ENCODE peak calls at places on chromosomes 3 and 15, in seven cellular contexts. Q is right lobe of liver; N is CD4-positive, alpha-beta T cell; W is A549; A is mucosa of descending colon; C is heart left ventricle; I is fibroblast of the aortic adventitia. O is an unnamed sample.

GRCh38 chr3:43161684-43162512 is 56.0 kb upstream of the POMGNT2 start:
- DNase-seq in Q (no peak), N (no peak), W (no peak), A (no peak), C (no peak), I (peak), O (no peak)

GRCh38 chr3:128987701-128988100 is 6.2 kb downstream of the CFAP92 start:
- DNase-seq in Q (no peak), N (no peak), W (no peak), A (no peak), C (no peak), I (no peak), O (no peak)

GRCh38 chr15:71114887-71115566 is at the start of gene THSD4:
- DNase-seq in Q (peak), N (peak), W (peak), A (peak), C (peak), I (peak), O (peak)

GRCh38 chr15:59334063-59334415 is 38.6 kb downstream of the MYO1E start:
- DNase-seq in Q (no peak), N (no peak), W (no peak), A (no peak), C (no peak), I (no peak), O (no peak)

GRCh38 chr15:31973197-31973596 is 57.1 kb upstream of the CHRNA7 start:
- DNase-seq in Q (no peak), N (no peak), W (no peak), A (no peak), C (no peak), I (no peak), O (no peak)

GRCh38 chr3:170809021-170809974 is 60.7 kb downstream of the RPL22L1 start:
- DNase-seq in Q (no peak), N (no peak), W (peak), A (no peak), C (no peak), I (peak), O (peak)

GRCh38 chr15:73807865-73808264 is 54.7 kb upstream of the INSYN1 start:
- DNase-seq in Q (no peak), N (no peak), W (no peak), A (no peak), C (no peak), I (no peak), O (no peak)

GRCh38 chr3:27043328-27043956 is 325.7 kb downstream of the NEK10 start:
- DNase-seq in Q (no peak), N (no peak), W (no peak), A (no peak), C (no peak), I (no peak), O (no peak)

GRCh38 chr3:151766454-151766853 is 32.7 kb downstream of the AADACL2 start:
- DNase-seq in Q (no peak), N (no peak), W (peak), A (no peak), C (no peak), I (peak), O (no peak)

GRCh38 chr3:138694287-138695007 is 85.9 kb downstream of the FAIM start:
- DNase-seq in Q (no peak), N (no peak), W (peak), A (no peak), C (no peak), I (peak), O (no peak)

GRCh38 chr15:96565266-96565665 is 234.8 kb downstream of the NR2F2 start:
- DNase-seq in Q (no peak), N (no peak), W (no peak), A (no peak), C (no peak), I (no peak), O (no peak)

GRCh38 chr15:31930967-31931366 is 99.3 kb upstream of the CHRNA7 start:
- DNase-seq in Q (no peak), N (no peak), W (no peak), A (no peak), C (no peak), I (no peak), O (no peak)

GRCh38 chr15:74209997-74210573 is 7.5 kb upstream of the STRA6 start:
- DNase-seq in Q (no peak), N (no peak), W (no peak), A (no peak), C (no peak), I (peak), O (no peak)

GRCh38 chr3:9400626-9401025 is 3.2 kb downstream of the SETD5 start:
- DNase-seq in Q (no peak), N (no peak), W (no peak), A (no peak), C (no peak), I (no peak), O (no peak)

GRCh38 chr15:76345880-76346665 is 9.5 kb downstream of the ISL2 start:
- DNase-seq in Q (no peak), N (no peak), W (no peak), A (peak), C (no peak), I (no peak), O (peak)

GRCh38 chr3:38479431-38480092 is 16.6 kb upstream of the EXOG start:
- DNase-seq in Q (peak), N (peak), W (peak), A (no peak), C (peak), I (peak), O (peak)

GRCh38 chr3:39383190-39383912 is at the start of gene SLC25A38:
- DNase-seq in Q (peak), N (peak), W (peak), A (peak), C (peak), I (peak), O (peak)

DNA sequence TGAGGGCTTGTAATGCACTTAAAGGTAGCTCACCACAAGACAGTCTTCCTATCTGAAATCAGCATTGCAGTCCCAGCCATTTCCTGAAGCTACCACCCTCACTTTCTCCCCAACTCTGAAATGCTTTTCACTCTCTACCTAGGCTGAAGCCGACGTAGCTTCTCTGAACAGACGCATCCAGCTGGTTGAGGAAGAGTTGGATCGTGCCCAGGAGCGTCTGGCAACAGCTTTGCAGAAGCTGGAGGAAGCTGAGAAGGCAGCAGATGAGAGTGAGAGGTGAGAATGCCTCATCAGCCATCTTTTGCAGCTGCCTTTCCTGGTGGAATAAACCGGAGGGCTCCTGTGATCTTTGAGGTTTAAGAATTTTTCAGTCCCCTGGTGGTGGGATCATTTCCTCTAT is 14.3 kb downstream of the TPM1 start:
- DNase-seq in Q (no peak), N (no peak), W (no peak), A (no peak), C (peak), I (peak), O (no peak)
- TF ChIP-seq CTCF in Q (no peak), N (no peak), W (no peak), A (no peak), C (no peak), I (no peak), O (no peak)

GRCh38 chr3:159992601-159993000 is 4.0 kb downstream of the IL12A start:
- DNase-seq in Q (no peak), N (no peak), W (no peak), A (no peak), C (no peak), I (no peak), O (no peak)

GRCh38 chr3:159991591-159991990 is 3.0 kb downstream of the IL12A start:
- DNase-seq in Q (no peak), N (no peak), W (no peak), A (no peak), C (no peak), I (no peak), O (no peak)

GRCh38 chr3:159989973-159990846 is 1.6 kb downstream of the IL12A start:
- DNase-seq in Q (no peak), N (no peak), W (no peak), A (no peak), C (no peak), I (no peak), O (no peak)

GRCh38 chr3:159987291-159987711 is 1.3 kb upstream of the IL12A start:
- DNase-seq in Q (no peak), N (no peak), W (no peak), A (no peak), C (no peak), I (peak), O (no peak)

DNA sequence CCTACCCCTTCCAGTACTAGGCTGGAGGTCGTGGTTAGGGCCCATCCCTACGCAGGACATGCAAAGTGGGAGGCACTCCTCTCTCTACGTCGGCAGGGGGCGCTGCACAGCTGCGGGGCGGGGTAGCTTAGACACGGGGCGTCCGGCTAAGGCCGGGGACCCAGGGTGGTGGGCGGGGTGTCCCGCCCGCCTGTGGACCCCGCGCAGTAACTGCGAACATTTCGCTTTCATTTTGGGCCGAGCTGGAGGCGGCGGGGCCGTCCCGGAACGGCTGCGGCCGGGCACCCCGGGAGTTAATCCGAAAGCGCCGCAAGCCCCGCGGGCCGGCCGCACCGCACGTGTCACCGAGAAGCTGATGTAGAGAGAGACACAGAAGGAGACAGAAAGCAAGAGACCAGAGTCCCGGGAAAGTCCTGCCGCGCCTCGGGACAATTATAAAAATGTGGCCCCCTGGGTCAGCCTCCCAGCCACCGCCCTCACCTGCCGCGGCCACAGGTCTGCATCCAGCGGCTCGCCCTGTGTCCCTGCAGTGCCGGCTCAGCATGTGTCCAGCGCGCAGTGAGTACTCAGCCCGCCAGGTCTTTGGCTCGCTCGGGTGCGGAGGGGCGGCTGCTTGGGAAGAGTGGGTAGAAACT is at the start of gene IL12A:
- DNase-seq in Q (peak), N (peak), W (peak), A (peak), C (peak), I (peak), O (peak)
- TF ChIP-seq CTCF in Q (peak), N (peak), W (peak), A (peak), C (peak), I (peak), O (peak)

GRCh38 chr3:160450846-160451245 is 1.3 kb upstream of the TRIM59 start:
- DNase-seq in Q (no peak), N (no peak), W (no peak), A (no peak), C (no peak), I (peak), O (no peak)
- TF ChIP-seq CTCF in Q (no peak), N (no peak), W (no peak), A (no peak), C (no peak), I (peak), O (no peak)

DNA sequence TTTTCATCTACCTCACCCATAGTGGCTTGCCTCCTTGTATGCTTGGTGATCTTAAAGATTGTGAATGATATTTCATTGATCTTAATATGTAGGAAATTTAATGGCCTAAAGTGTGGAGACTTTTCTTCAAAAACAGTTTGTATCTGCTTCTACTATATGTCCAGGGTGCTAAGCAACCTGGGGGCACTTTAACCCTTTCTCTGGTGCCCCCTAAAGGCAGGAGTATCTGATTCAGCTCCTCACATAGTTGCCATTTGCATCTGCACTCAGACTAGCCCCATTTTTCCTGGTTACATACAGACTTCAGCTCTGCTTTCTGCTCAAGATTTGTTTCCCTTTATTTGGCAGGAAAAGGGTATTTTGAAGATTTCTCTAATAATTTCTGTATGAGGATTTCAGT is 5.2 kb upstream of the PFN2 start:
- DNase-seq in Q (no peak), N (no peak), W (no peak), A (no peak), C (no peak), I (no peak), O (no peak)
- TF ChIP-seq CTCF in Q (no peak), N (no peak), W (no peak), A (no peak), C (no peak), I (no peak), O (no peak)

GRCh38 chr15:25691544-25692430 is 171.3 kb downstream of the ATP10A start:
- DNase-seq in Q (no peak), N (no peak), W (no peak), A (no peak), C (no peak), I (peak), O (no peak)
- TF ChIP-seq CTCF in Q (no peak), N (no peak), W (no peak), A (no peak), C (no peak), I (peak), O (no peak)

GRCh38 chr3:186261638-186262037 is 100.4 kb downstream of the DGKG start:
- DNase-seq in Q (no peak), N (no peak), W (no peak), A (no peak), C (no peak), I (no peak), O (no peak)
- TF ChIP-seq CTCF in Q (peak), N (no peak), W (peak), A (no peak), C (no peak), I (peak), O (peak)

DNA sequence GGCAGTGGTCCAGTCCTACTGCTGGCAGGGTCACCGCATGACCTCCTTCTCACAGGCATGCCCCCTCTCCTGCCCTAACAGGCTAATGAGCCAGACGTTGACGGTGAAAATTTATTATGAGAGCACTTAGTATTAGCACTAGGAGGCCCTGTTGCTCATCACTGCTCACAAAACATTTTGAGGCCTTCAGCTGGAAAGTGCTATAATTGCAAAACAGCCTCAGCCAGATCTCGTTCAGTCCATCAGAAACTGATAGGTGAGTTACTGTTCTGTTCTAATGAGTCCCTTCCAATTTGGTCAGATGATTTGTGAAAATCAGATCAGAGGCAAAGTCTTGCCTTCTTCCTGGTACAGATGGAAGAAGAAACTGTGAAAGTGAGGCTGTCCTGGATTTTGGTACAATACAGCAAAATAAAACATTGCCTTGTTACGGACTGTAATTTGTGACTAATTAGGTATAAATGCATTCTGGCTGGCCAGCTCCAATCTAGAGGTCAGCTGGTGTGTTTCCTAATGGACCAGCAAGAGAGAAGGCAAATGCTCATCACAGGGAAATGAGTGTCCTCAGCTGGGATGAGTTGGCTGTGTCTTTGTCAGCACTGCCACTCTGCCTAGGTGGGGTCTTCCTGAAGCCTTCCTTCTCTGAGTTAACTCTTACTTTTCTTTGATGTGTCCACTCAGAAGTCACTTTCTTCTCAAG is 316.8 kb downstream of the CHST2 start:
- DNase-seq in Q (no peak), N (no peak), W (no peak), A (no peak), C (no peak), I (peak), O (no peak)
- TF ChIP-seq CTCF in Q (no peak), N (no peak), W (no peak), A (no peak), C (no peak), I (no peak), O (no peak)

GRCh38 chr15:53384417-53384816 is 375.0 kb downstream of the WDR72 start:
- DNase-seq in Q (peak), N (no peak), W (no peak), A (no peak), C (no peak), I (no peak), O (peak)
- TF ChIP-seq CTCF in Q (peak), N (no peak), W (peak), A (no peak), C (no peak), I (no peak), O (peak)

GRCh38 chr15:29401644-29402043 is 132.0 kb upstream of the NSMCE3 start:
- DNase-seq in Q (no peak), N (no peak), W (no peak), A (no peak), C (no peak), I (no peak), O (no peak)

GRCh38 chr15:29405564-29405963 is 135.9 kb upstream of the NSMCE3 start:
- DNase-seq in Q (no peak), N (no peak), W (no peak), A (no peak), C (no peak), I (no peak), O (no peak)

GRCh38 chr15:29400701-29401100 is 131.1 kb upstream of the NSMCE3 start:
- DNase-seq in Q (no peak), N (no peak), W (no peak), A (no peak), C (no peak), I (no peak), O (no peak)

GRCh38 chr15:29398907-29399306 is 129.3 kb upstream of the NSMCE3 start:
- DNase-seq in Q (no peak), N (no peak), W (no peak), A (no peak), C (no peak), I (no peak), O (no peak)

GRCh38 chr15:29403778-29404177 is 134.2 kb upstream of the NSMCE3 start:
- DNase-seq in Q (no peak), N (no peak), W (no peak), A (no peak), C (no peak), I (no peak), O (no peak)
- TF ChIP-seq CTCF in Q (no peak), N (no peak), W (no peak), A (no peak), C (no peak), I (no peak), O (no peak)

GRCh38 chr3:140223631-140224030 is 288.6 kb downstream of the CLSTN2 start:
- DNase-seq in Q (no peak), N (no peak), W (no peak), A (no peak), C (no peak), I (peak), O (peak)

GRCh38 chr3:140223197-140223596 is 288.2 kb downstream of the CLSTN2 start:
- DNase-seq in Q (no peak), N (no peak), W (no peak), A (no peak), C (no peak), I (no peak), O (no peak)

GRCh38 chr3:140219161-140219745 is 284.3 kb downstream of the CLSTN2 start:
- DNase-seq in Q (no peak), N (no peak), W (no peak), A (no peak), C (no peak), I (no peak), O (no peak)

GRCh38 chr3:140216249-140216648 is 281.3 kb downstream of the CLSTN2 start:
- DNase-seq in Q (no peak), N (no peak), W (peak), A (no peak), C (no peak), I (no peak), O (peak)

DNA sequence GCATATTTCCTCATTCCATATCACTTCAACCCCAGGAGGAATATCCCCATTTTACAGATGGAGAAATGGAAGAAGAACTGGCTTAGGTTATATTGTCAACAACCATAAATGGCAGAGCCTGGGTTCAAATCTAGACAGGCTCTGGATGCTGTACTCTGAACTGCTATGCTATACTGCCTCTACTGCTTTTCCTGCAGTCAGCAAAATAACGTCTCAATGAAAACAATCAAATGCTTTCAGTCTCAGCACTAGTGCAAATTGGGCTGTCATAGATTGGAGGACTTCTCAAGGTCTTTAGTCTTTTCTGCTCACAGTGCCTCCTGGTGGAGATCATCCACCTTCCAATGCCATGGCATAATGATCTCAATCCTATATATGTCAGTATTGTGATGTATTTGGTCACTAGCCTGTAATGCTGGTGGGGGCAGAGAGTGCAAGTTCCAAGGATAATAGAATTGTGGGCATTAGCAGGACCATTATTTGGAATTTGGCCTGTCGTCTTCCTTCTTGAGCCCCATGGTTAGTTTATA is 285.0 kb downstream of the CLSTN2 start:
- DNase-seq in Q (no peak), N (no peak), W (no peak), A (no peak), C (no peak), I (no peak), O (no peak)
- TF ChIP-seq CTCF in Q (no peak), N (no peak), W (no peak), A (no peak), C (no peak), I (no peak), O (no peak)

O was measured in Calu3.